ENCODE peak calls at places on chromosome 20, in seven cellular contexts. K is neural crest cell, W is Kasumi-1, D is RWPE1, U is NCI-H1105, Z is AG10803, P is Right ventricle myocardium superior. B is an unnamed sample.

GRCh38 chr20:4071177-4071723 is 55.9 kb upstream of the RNF24 start:
- DNase-seq in K (peak), W (no peak), D (no peak), U (no peak), Z (peak), P (no peak), B (no peak)

GRCh38 chr20:16802652-16802935 is 54.4 kb downstream of the OTOR start:
- DNase-seq in K (no peak), W (no peak), D (no peak), U (no peak), Z (no peak), P (no peak), B (no peak)

GRCh38 chr20:54433653-54434052 is 41.7 kb upstream of the DOK5 start:
- DNase-seq in K (no peak), W (no peak), D (no peak), U (no peak), Z (no peak), P (no peak), B (no peak)

GRCh38 chr20:34114809-34115208 is 2.8 kb upstream of the EIF2S2 start:
- DNase-seq in K (no peak), W (no peak), D (no peak), U (no peak), Z (no peak), P (no peak), B (no peak)

GRCh38 chr20:17972121-17972520 is 3.3 kb downstream of the MGME1 start:
- DNase-seq in K (no peak), W (no peak), D (no peak), U (no peak), Z (no peak), P (no peak), B (no peak)

GRCh38 chr20:32902456-32903420 is 44.0 kb downstream of the EFCAB8 start:
- DNase-seq in K (peak), W (peak), D (peak), U (peak), Z (peak), P (peak), B (peak)

GRCh38 chr20:61520761-61521460 is 268.9 kb downstream of the CDH4 start:
- DNase-seq in K (no peak), W (no peak), D (peak), U (no peak), Z (peak), P (no peak), B (no peak)

GRCh38 chr20:48645666-48646065 is 182.1 kb downstream of the PREX1 start:
- DNase-seq in K (no peak), W (no peak), D (no peak), U (no peak), Z (no peak), P (no peak), B (no peak)

GRCh38 chr20:3887870-3888614 is 1.1 kb upstream of the PANK2 start:
- DNase-seq in K (no peak), W (no peak), D (no peak), U (no peak), Z (peak), P (no peak), B (no peak)

GRCh38 chr20:61331542-61331941 is 79.5 kb downstream of the CDH4 start:
- DNase-seq in K (no peak), W (no peak), D (no peak), U (no peak), Z (no peak), P (no peak), B (no peak)

GRCh38 chr20:32687180-32687532 is 13.4 kb upstream of the C20orf203 start:
- DNase-seq in K (no peak), W (no peak), D (no peak), U (no peak), Z (no peak), P (no peak), B (no peak)

GRCh38 chr20:38514947-38515346 is 42.3 kb downstream of the RALGAPB start:
- DNase-seq in K (no peak), W (no peak), D (no peak), U (no peak), Z (no peak), P (no peak), B (no peak)

GRCh38 chr20:23304616-23305015 is 46.0 kb upstream of the NXT1 start:
- DNase-seq in K (no peak), W (no peak), D (no peak), U (no peak), Z (no peak), P (no peak), B (no peak)

GRCh38 chr20:23085415-23086055 is 589 bp downstream of the CD93 start:
- DNase-seq in K (no peak), W (peak), D (no peak), U (no peak), Z (no peak), P (peak), B (no peak)

GRCh38 chr20:45833883-45834796 is 541 bp downstream of the SNX21 start:
- DNase-seq in K (peak), W (no peak), D (peak), U (no peak), Z (peak), P (peak), B (peak)

B was measured in Caco-2.